ENCODE peak calls at places on chromosome 18, in seven cellular contexts. One of them, this sample, is unnamed.

GRCh38 chr18:9069482-9070059 is 32.9 kb upstream of the NDUFV2 start:
- DNase-seq in coronary artery: no peak
- DNase-seq in psoas muscle: no peak
- DNase-seq in choroid plexus epithelial cell: no peak
- DNase-seq in cardiac fibroblast: no peak
- DNase-seq in kidney: no peak
- DNase-seq in bronchial epithelial cell: no peak
- DNase-seq in this sample: no peak

GRCh38 chr18:39366086-39366485 is 1800.5 kb upstream of the CELF4 start:
- DNase-seq in coronary artery: no peak
- DNase-seq in psoas muscle: no peak
- DNase-seq in choroid plexus epithelial cell: no peak
- DNase-seq in cardiac fibroblast: no peak
- DNase-seq in kidney: no peak
- DNase-seq in bronchial epithelial cell: no peak
- DNase-seq in this sample: no peak

GRCh38 chr18:24075731-24076130 is 61.2 kb downstream of the TTC39C start:
- DNase-seq in coronary artery: no peak
- DNase-seq in psoas muscle: no peak
- DNase-seq in choroid plexus epithelial cell: no peak
- DNase-seq in cardiac fibroblast: no peak
- DNase-seq in kidney: no peak
- DNase-seq in bronchial epithelial cell: no peak
- DNase-seq in this sample: no peak

GRCh38 chr18:34764451-34764850 is 54.4 kb downstream of the DTNA start:
- DNase-seq in coronary artery: no peak
- DNase-seq in psoas muscle: no peak
- DNase-seq in choroid plexus epithelial cell: no peak
- DNase-seq in cardiac fibroblast: no peak
- DNase-seq in kidney: no peak
- DNase-seq in bronchial epithelial cell: no peak
- DNase-seq in this sample: no peak

GRCh38 chr18:72375628-72376027 is 168.5 kb downstream of the CBLN2 start:
- DNase-seq in coronary artery: no peak
- DNase-seq in psoas muscle: no peak
- DNase-seq in choroid plexus epithelial cell: peak
- DNase-seq in cardiac fibroblast: no peak
- DNase-seq in kidney: no peak
- DNase-seq in bronchial epithelial cell: no peak
- DNase-seq in this sample: no peak

GRCh38 chr18:25164837-25165791 is 186.9 kb downstream of the ZNF521 start:
- DNase-seq in coronary artery: no peak
- DNase-seq in psoas muscle: no peak
- DNase-seq in choroid plexus epithelial cell: peak
- DNase-seq in cardiac fibroblast: peak
- DNase-seq in kidney: no peak
- DNase-seq in bronchial epithelial cell: peak
- DNase-seq in this sample: no peak

GRCh38 chr18:77108001-77108692 is 24.4 kb downstream of the MBP start:
- DNase-seq in coronary artery: no peak
- DNase-seq in psoas muscle: peak
- DNase-seq in choroid plexus epithelial cell: peak
- DNase-seq in cardiac fibroblast: peak
- DNase-seq in kidney: peak
- DNase-seq in bronchial epithelial cell: peak
- DNase-seq in this sample: peak

GRCh38 chr18:5419601-5420000 is 124.1 kb upstream of the ZBTB14 start:
- DNase-seq in coronary artery: no peak
- DNase-seq in psoas muscle: no peak
- DNase-seq in choroid plexus epithelial cell: no peak
- DNase-seq in cardiac fibroblast: no peak
- DNase-seq in kidney: no peak
- DNase-seq in bronchial epithelial cell: no peak
- DNase-seq in this sample: no peak

GRCh38 chr18:9404565-9405060 is 70.0 kb downstream of the TWSG1 start:
- DNase-seq in coronary artery: no peak
- DNase-seq in psoas muscle: no peak
- DNase-seq in choroid plexus epithelial cell: no peak
- DNase-seq in cardiac fibroblast: peak
- DNase-seq in kidney: no peak
- DNase-seq in bronchial epithelial cell: no peak
- DNase-seq in this sample: no peak

GRCh38 chr18:28794459-28795245 is 617.7 kb upstream of the CDH2 start:
- DNase-seq in coronary artery: no peak
- DNase-seq in psoas muscle: no peak
- DNase-seq in choroid plexus epithelial cell: peak
- DNase-seq in cardiac fibroblast: peak
- DNase-seq in kidney: no peak
- DNase-seq in bronchial epithelial cell: peak
- DNase-seq in this sample: no peak

GRCh38 chr18:80161781-80162417 is 52.8 kb downstream of the ADNP2 start:
- DNase-seq in coronary artery: peak
- DNase-seq in psoas muscle: no peak
- DNase-seq in choroid plexus epithelial cell: no peak
- DNase-seq in cardiac fibroblast: no peak
- DNase-seq in kidney: no peak
- DNase-seq in bronchial epithelial cell: no peak
- DNase-seq in this sample: no peak

GRCh38 chr18:38966846-38967245 is 1401.2 kb upstream of the CELF4 start:
- DNase-seq in coronary artery: no peak
- DNase-seq in psoas muscle: no peak
- DNase-seq in choroid plexus epithelial cell: no peak
- DNase-seq in cardiac fibroblast: no peak
- DNase-seq in kidney: no peak
- DNase-seq in bronchial epithelial cell: peak
- DNase-seq in this sample: no peak

GRCh38 chr18:48007381-48007780 is 76.9 kb upstream of the SMAD2 start:
- DNase-seq in coronary artery: no peak
- DNase-seq in psoas muscle: no peak
- DNase-seq in choroid plexus epithelial cell: no peak
- DNase-seq in cardiac fibroblast: no peak
- DNase-seq in kidney: no peak
- DNase-seq in bronchial epithelial cell: no peak
- DNase-seq in this sample: no peak
- H3K4me3 ChIP-seq in coronary artery: peak
- H3K4me3 ChIP-seq in psoas muscle: peak
- H3K4me3 ChIP-seq in choroid plexus epithelial cell: no peak
- H3K4me3 ChIP-seq in cardiac fibroblast: peak
- H3K4me3 ChIP-seq in kidney: no peak
- H3K4me3 ChIP-seq in bronchial epithelial cell: no peak
- H3K4me3 ChIP-seq in this sample: no peak

DNA sequence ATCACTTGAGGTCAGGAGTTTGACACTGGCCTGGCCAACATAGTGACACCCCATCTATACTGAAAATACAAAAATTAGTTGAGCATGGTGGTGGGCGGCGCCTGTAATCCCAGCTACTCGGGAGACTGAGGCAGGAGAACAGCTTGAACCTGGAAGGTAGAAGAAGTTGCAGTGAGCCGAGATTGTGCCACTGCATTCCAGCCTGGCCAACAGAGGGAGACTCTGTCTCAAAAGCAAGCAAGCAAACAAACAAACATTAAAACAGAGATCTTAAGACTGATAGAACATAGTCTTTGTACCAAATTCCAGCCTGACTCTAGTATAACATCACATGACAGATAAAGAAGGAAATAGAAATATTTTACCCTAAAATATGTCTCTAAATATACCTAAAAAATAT is 168.1 kb downstream of the PTPRM start:
- DNase-seq in coronary artery: no peak
- DNase-seq in psoas muscle: no peak
- DNase-seq in choroid plexus epithelial cell: peak
- DNase-seq in cardiac fibroblast: no peak
- DNase-seq in kidney: no peak
- DNase-seq in bronchial epithelial cell: peak
- DNase-seq in this sample: no peak
- TF ChIP-seq CTCF in coronary artery: no peak
- TF ChIP-seq CTCF in psoas muscle: peak
- TF ChIP-seq CTCF in choroid plexus epithelial cell: peak
- TF ChIP-seq CTCF in cardiac fibroblast: peak
- TF ChIP-seq CTCF in kidney: peak
- TF ChIP-seq CTCF in bronchial epithelial cell: peak
- TF ChIP-seq CTCF in this sample: no peak

DNA sequence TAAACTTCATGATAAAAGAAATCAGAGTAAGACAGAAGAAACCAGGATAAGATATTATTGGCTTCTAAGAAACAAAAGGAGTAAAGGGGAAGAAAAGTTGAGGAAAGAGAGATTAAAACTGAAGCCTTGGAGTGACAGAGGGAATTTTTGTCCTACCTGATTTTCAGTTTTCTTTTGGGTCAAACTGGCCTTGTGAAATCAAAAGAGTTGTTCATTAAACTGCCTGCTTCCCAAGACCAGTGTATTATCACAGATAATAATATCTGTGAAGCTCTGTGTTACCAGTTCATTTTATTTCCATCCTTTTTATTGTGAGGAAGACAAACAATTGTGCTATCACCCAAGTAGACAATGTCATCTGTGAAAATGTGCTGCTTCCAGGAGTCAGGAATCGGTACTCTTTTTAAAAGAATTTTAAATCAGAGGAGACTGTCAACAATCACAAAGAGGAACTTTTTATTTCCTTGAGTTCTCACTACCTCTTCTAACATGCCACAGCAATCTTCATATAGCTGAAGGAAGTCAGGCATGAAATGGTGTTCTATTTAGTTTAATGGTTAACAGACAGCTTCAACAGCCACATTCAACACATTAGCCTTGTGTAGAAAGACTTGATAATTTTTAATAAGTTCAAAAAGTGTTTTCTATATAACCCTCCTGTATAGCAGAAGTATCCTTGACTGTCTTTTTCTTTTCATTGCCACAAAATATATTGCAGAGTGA is 554.8 kb downstream of the PIK3C3 start:
- DNase-seq in coronary artery: no peak
- DNase-seq in psoas muscle: no peak
- DNase-seq in choroid plexus epithelial cell: no peak
- DNase-seq in cardiac fibroblast: no peak
- DNase-seq in kidney: no peak
- DNase-seq in bronchial epithelial cell: no peak
- DNase-seq in this sample: no peak
- H3K4me3 ChIP-seq in coronary artery: no peak
- H3K4me3 ChIP-seq in psoas muscle: no peak
- H3K4me3 ChIP-seq in choroid plexus epithelial cell: no peak
- H3K4me3 ChIP-seq in cardiac fibroblast: no peak
- H3K4me3 ChIP-seq in kidney: no peak
- H3K4me3 ChIP-seq in bronchial epithelial cell: no peak
- H3K4me3 ChIP-seq in this sample: no peak

GRCh38 chr18:32461704-32462272 is 8.9 kb downstream of the GAREM1 start:
- DNase-seq in coronary artery: no peak
- DNase-seq in psoas muscle: no peak
- DNase-seq in choroid plexus epithelial cell: peak
- DNase-seq in cardiac fibroblast: no peak
- DNase-seq in kidney: no peak
- DNase-seq in bronchial epithelial cell: no peak
- DNase-seq in this sample: no peak
- TF ChIP-seq CTCF in coronary artery: no peak
- TF ChIP-seq CTCF in psoas muscle: no peak
- TF ChIP-seq CTCF in choroid plexus epithelial cell: no peak
- TF ChIP-seq CTCF in cardiac fibroblast: peak
- TF ChIP-seq CTCF in kidney: no peak
- TF ChIP-seq CTCF in bronchial epithelial cell: no peak
- TF ChIP-seq CTCF in this sample: no peak

DNA sequence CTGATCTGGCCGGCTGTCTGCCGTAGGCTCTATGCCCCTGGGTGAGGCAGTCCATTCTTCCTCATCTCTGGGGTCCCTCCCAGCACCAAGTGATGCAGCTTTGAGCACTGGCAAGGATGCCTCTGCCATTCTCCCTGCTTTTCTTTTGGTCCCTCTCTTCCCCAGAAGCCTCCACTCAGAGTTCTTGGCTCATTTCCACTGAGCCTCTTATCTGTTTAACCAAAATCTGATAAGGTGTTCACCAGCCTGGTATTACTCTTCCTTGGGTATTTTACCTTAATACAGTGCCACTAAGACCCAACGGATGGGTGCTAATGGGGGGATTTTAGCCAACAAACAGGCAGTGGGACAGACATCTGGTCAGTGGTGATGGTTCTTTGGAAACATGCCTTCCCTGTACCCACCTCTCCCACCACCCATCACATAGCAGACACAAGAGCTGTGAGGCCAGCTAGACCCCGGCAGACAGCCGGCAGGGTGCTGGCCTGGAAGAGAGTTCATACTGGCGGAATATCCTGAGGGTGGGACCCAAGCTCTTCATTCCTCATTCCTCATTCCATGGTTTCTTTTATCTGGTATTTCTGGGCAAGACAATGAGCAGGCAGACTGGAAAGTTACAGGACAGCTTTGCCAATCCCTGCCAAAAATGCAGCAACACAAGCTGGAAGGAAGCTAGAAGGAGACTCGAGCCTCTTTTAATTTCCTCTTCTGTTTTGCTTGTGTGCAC is 34.6 kb downstream of the ZBTB7C start:
- DNase-seq in coronary artery: peak
- DNase-seq in psoas muscle: no peak
- DNase-seq in choroid plexus epithelial cell: no peak
- DNase-seq in cardiac fibroblast: peak
- DNase-seq in kidney: no peak
- DNase-seq in bronchial epithelial cell: no peak
- DNase-seq in this sample: no peak
- H3K4me3 ChIP-seq in coronary artery: peak
- H3K4me3 ChIP-seq in psoas muscle: no peak
- H3K4me3 ChIP-seq in choroid plexus epithelial cell: no peak
- H3K4me3 ChIP-seq in cardiac fibroblast: no peak
- H3K4me3 ChIP-seq in kidney: no peak
- H3K4me3 ChIP-seq in bronchial epithelial cell: no peak
- H3K4me3 ChIP-seq in this sample: no peak

GRCh38 chr18:52408800-52409302 is 68.9 kb downstream of the DCC start:
- DNase-seq in coronary artery: no peak
- DNase-seq in psoas muscle: no peak
- DNase-seq in choroid plexus epithelial cell: no peak
- DNase-seq in cardiac fibroblast: no peak
- DNase-seq in kidney: no peak
- DNase-seq in bronchial epithelial cell: no peak
- DNase-seq in this sample: no peak

DNA sequence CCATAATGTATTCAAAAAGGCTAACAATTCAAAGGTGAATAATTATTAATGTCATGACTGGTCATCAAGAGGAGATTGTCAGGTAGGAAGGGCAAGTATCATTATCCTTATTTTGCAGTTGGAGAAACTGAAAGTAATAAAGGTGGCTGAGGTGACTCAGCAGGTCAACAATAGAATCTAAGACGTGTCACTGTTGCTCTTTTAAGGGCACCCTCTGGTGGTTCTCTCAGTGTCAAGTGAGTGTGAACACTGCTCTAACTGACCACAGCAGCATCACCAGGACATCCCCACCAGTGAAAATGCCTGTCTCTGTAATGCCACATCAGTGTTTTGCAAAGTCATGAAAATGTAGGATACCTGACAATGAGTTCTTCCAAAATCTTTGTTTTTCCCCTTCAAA is 69.7 kb downstream of the DCC start:
- DNase-seq in coronary artery: no peak
- DNase-seq in psoas muscle: no peak
- DNase-seq in choroid plexus epithelial cell: no peak
- DNase-seq in cardiac fibroblast: no peak
- DNase-seq in kidney: no peak
- DNase-seq in bronchial epithelial cell: peak
- DNase-seq in this sample: no peak
- TF ChIP-seq CTCF in coronary artery: no peak
- TF ChIP-seq CTCF in psoas muscle: no peak
- TF ChIP-seq CTCF in choroid plexus epithelial cell: no peak
- TF ChIP-seq CTCF in cardiac fibroblast: no peak
- TF ChIP-seq CTCF in kidney: no peak
- TF ChIP-seq CTCF in bronchial epithelial cell: no peak
- TF ChIP-seq CTCF in this sample: no peak